ENCODE peak calls at places on chromosomes 7 and 10, in seven cellular contexts. One of them, this sample, is unnamed.
A peak's percentile ranks its signal among the peaks of the same experiment; 100 is the strongest.

GRCh38 chr7:142357953-142358520 is 100.2 kb upstream of the PRSS58 start:
- DNase-seq in neural progenitor cell: peak; percentile 58
- DNase-seq in CD4-positive, CD25-positive, alpha-beta regulatory T cell: no peak
- DNase-seq in heart left ventricle: no peak
- DNase-seq in testis: peak; percentile 58
- DNase-seq in fibroblast of lung: peak; percentile 70
- DNase-seq in PC-9: peak; percentile 71
- DNase-seq in this sample: no peak

GRCh38 chr10:129945941-129946760 is 17.9 kb downstream of the EBF3 start:
- DNase-seq in PC-9: no peak
- DNase-seq in testis: no peak
- DNase-seq in neural progenitor cell: no peak
- DNase-seq in fibroblast of lung: no peak
- DNase-seq in CD4-positive, CD25-positive, alpha-beta regulatory T cell: no peak
- DNase-seq in heart left ventricle: peak; percentile 57
- DNase-seq in this sample: peak; percentile 82

GRCh38 chr7:33986951-33987948 is 81.9 kb downstream of the BMPER start:
- DNase-seq in PC-9: peak; percentile 59
- DNase-seq in CD4-positive, CD25-positive, alpha-beta regulatory T cell: no peak
- DNase-seq in testis: no peak
- DNase-seq in fibroblast of lung: peak; percentile 100
- DNase-seq in heart left ventricle: no peak
- DNase-seq in neural progenitor cell: no peak
- DNase-seq in this sample: no peak

GRCh38 chr7:54788664-54789063 is 29.7 kb upstream of the SEC61G start:
- DNase-seq in fibroblast of lung: peak; percentile 87
- DNase-seq in testis: peak; percentile 26
- DNase-seq in neural progenitor cell: peak; percentile 68
- DNase-seq in CD4-positive, CD25-positive, alpha-beta regulatory T cell: no peak
- DNase-seq in PC-9: peak; percentile 79
- DNase-seq in heart left ventricle: no peak
- DNase-seq in this sample: no peak

GRCh38 chr7:81159402-81159801 is 240.6 kb upstream of the SEMA3C start:
- DNase-seq in heart left ventricle: no peak
- DNase-seq in CD4-positive, CD25-positive, alpha-beta regulatory T cell: no peak
- DNase-seq in testis: no peak
- DNase-seq in neural progenitor cell: no peak
- DNase-seq in fibroblast of lung: peak; percentile 87
- DNase-seq in PC-9: peak; percentile 65
- DNase-seq in this sample: no peak

GRCh38 chr10:124236818-124237217 is 143.4 kb upstream of the CHST15 start:
- DNase-seq in testis: no peak
- DNase-seq in neural progenitor cell: no peak
- DNase-seq in CD4-positive, CD25-positive, alpha-beta regulatory T cell: no peak
- DNase-seq in heart left ventricle: no peak
- DNase-seq in PC-9: no peak
- DNase-seq in fibroblast of lung: peak; percentile 27
- DNase-seq in this sample: no peak

GRCh38 chr7:2641406-2642393 is 9.9 kb downstream of the TTYH3 start:
- DNase-seq in heart left ventricle: peak; percentile 96
- DNase-seq in neural progenitor cell: peak; percentile 94
- DNase-seq in PC-9: peak; percentile 36
- DNase-seq in CD4-positive, CD25-positive, alpha-beta regulatory T cell: no peak
- DNase-seq in testis: peak; percentile 83
- DNase-seq in fibroblast of lung: peak; percentile 99
- DNase-seq in this sample: peak; percentile 95

GRCh38 chr7:155653773-155654172 is 9.3 kb downstream of the RBM33 start:
- DNase-seq in neural progenitor cell: no peak
- DNase-seq in CD4-positive, CD25-positive, alpha-beta regulatory T cell: no peak
- DNase-seq in heart left ventricle: no peak
- DNase-seq in testis: no peak
- DNase-seq in PC-9: no peak
- DNase-seq in fibroblast of lung: peak; percentile 16
- DNase-seq in this sample: no peak

GRCh38 chr7:138784692-138785091 is 13.1 kb upstream of the TMEM213 start:
- DNase-seq in fibroblast of lung: no peak
- DNase-seq in CD4-positive, CD25-positive, alpha-beta regulatory T cell: no peak
- DNase-seq in neural progenitor cell: no peak
- DNase-seq in testis: no peak
- DNase-seq in heart left ventricle: no peak
- DNase-seq in PC-9: no peak
- DNase-seq in this sample: no peak

GRCh38 chr10:89894051-89894450 is 192.7 kb downstream of the KIF20B start:
- DNase-seq in PC-9: no peak
- DNase-seq in heart left ventricle: no peak
- DNase-seq in neural progenitor cell: no peak
- DNase-seq in testis: no peak
- DNase-seq in fibroblast of lung: peak; percentile 63
- DNase-seq in CD4-positive, CD25-positive, alpha-beta regulatory T cell: no peak
- DNase-seq in this sample: no peak

GRCh38 chr10:111522141-111522540 is 445.3 kb downstream of the ADRA2A start:
- DNase-seq in heart left ventricle: no peak
- DNase-seq in neural progenitor cell: no peak
- DNase-seq in CD4-positive, CD25-positive, alpha-beta regulatory T cell: no peak
- DNase-seq in fibroblast of lung: no peak
- DNase-seq in PC-9: no peak
- DNase-seq in testis: no peak
- DNase-seq in this sample: no peak

GRCh38 chr10:129274928-129275474 is 192.0 kb upstream of the MGMT start:
- DNase-seq in fibroblast of lung: no peak
- DNase-seq in PC-9: no peak
- DNase-seq in heart left ventricle: no peak
- DNase-seq in testis: no peak
- DNase-seq in neural progenitor cell: peak; percentile 39
- DNase-seq in CD4-positive, CD25-positive, alpha-beta regulatory T cell: no peak
- DNase-seq in this sample: peak; percentile 43

GRCh38 chr7:5143935-5144903 is 45.8 kb upstream of the WIPI2 start:
- DNase-seq in heart left ventricle: no peak
- DNase-seq in CD4-positive, CD25-positive, alpha-beta regulatory T cell: peak; percentile 62
- DNase-seq in neural progenitor cell: no peak
- DNase-seq in fibroblast of lung: peak; percentile 37
- DNase-seq in testis: no peak
- DNase-seq in PC-9: peak; percentile 21
- DNase-seq in this sample: peak; percentile 16

GRCh38 chr7:3597243-3597642 is 296.2 kb downstream of the SDK1 start:
- DNase-seq in PC-9: no peak
- DNase-seq in fibroblast of lung: no peak
- DNase-seq in testis: no peak
- DNase-seq in heart left ventricle: no peak
- DNase-seq in neural progenitor cell: no peak
- DNase-seq in CD4-positive, CD25-positive, alpha-beta regulatory T cell: no peak
- DNase-seq in this sample: no peak

GRCh38 chr7:27753863-27754262 is 13.9 kb downstream of the TAX1BP1 start:
- DNase-seq in heart left ventricle: no peak
- DNase-seq in neural progenitor cell: no peak
- DNase-seq in fibroblast of lung: no peak
- DNase-seq in testis: no peak
- DNase-seq in PC-9: no peak
- DNase-seq in CD4-positive, CD25-positive, alpha-beta regulatory T cell: no peak
- DNase-seq in this sample: no peak

GRCh38 chr10:44850356-44850934 is 60.7 kb upstream of the TMEM72 start:
- DNase-seq in neural progenitor cell: no peak
- DNase-seq in CD4-positive, CD25-positive, alpha-beta regulatory T cell: no peak
- DNase-seq in PC-9: no peak
- DNase-seq in fibroblast of lung: no peak
- DNase-seq in heart left ventricle: no peak
- DNase-seq in testis: no peak
- DNase-seq in this sample: no peak

GRCh38 chr7:95781967-95782586 is 9.7 kb downstream of the DYNC1I1 start:
- DNase-seq in heart left ventricle: no peak
- DNase-seq in PC-9: no peak
- DNase-seq in fibroblast of lung: no peak
- DNase-seq in CD4-positive, CD25-positive, alpha-beta regulatory T cell: no peak
- DNase-seq in neural progenitor cell: no peak
- DNase-seq in testis: no peak
- DNase-seq in this sample: no peak

GRCh38 chr7:156988605-156989185 is 21.8 kb downstream of the MNX1 start:
- DNase-seq in PC-9: no peak
- DNase-seq in heart left ventricle: no peak
- DNase-seq in testis: no peak
- DNase-seq in fibroblast of lung: no peak
- DNase-seq in neural progenitor cell: no peak
- DNase-seq in CD4-positive, CD25-positive, alpha-beta regulatory T cell: no peak
- DNase-seq in this sample: no peak

GRCh38 chr10:132835848-132836233 is 49.9 kb upstream of the NKX6-2 start:
- DNase-seq in PC-9: no peak
- DNase-seq in CD4-positive, CD25-positive, alpha-beta regulatory T cell: no peak
- DNase-seq in fibroblast of lung: no peak
- DNase-seq in neural progenitor cell: no peak
- DNase-seq in testis: no peak
- DNase-seq in heart left ventricle: no peak
- DNase-seq in this sample: no peak

GRCh38 chr7:98251251-98251843 is 685 bp downstream of the TECPR1 start:
- DNase-seq in heart left ventricle: peak; percentile 57
- DNase-seq in fibroblast of lung: peak; percentile 29
- DNase-seq in PC-9: no peak
- DNase-seq in testis: no peak
- DNase-seq in CD4-positive, CD25-positive, alpha-beta regulatory T cell: peak; percentile 28
- DNase-seq in neural progenitor cell: no peak
- DNase-seq in this sample: peak; percentile 73

GRCh38 chr7:105849122-105849855 is 27.1 kb downstream of the ATXN7L1 start:
- DNase-seq in testis: no peak
- DNase-seq in neural progenitor cell: no peak
- DNase-seq in heart left ventricle: no peak
- DNase-seq in CD4-positive, CD25-positive, alpha-beta regulatory T cell: peak; percentile 9
- DNase-seq in fibroblast of lung: no peak
- DNase-seq in PC-9: peak; percentile 83
- DNase-seq in this sample: no peak

GRCh38 chr7:106282852-106283251 is 1.9 kb downstream of the NAMPT start:
- DNase-seq in fibroblast of lung: no peak
- DNase-seq in heart left ventricle: no peak
- DNase-seq in testis: no peak
- DNase-seq in neural progenitor cell: no peak
- DNase-seq in PC-9: no peak
- DNase-seq in CD4-positive, CD25-positive, alpha-beta regulatory T cell: no peak
- DNase-seq in this sample: no peak

DNA sequence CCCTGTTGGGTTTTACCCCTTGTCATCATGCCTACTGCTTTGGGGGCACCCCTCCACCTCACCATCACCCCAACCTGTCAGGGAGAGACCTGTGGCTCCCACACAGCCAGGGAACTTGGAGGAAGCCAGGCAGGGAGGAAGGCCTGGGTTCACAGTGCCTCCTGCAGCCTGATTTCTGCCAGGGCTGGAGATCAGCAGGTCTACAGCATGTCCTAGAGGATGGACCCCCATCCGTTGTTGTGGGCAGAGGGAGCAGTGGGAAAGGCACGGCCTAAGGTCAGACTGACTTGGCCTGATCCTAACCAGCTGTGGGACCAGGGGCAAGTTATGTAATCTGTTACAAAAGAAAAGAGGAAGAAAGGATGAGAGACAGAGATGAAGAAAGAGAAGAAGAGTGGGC is 28.2 kb downstream of the ZCCHC24 start:
- DNase-seq in CD4-positive, CD25-positive, alpha-beta regulatory T cell: no peak
- DNase-seq in PC-9: no peak
- DNase-seq in heart left ventricle: peak; percentile 24
- DNase-seq in testis: no peak
- DNase-seq in fibroblast of lung: no peak
- DNase-seq in neural progenitor cell: no peak
- DNase-seq in this sample: peak; percentile 20
- H3K4me1 ChIP-seq in CD4-positive, CD25-positive, alpha-beta regulatory T cell: no peaks in the 10 kb centered on the region
- H3K4me1 ChIP-seq in PC-9: no peaks in the 10 kb centered on the region
- H3K4me1 ChIP-seq in heart left ventricle: peaks cover 6% of the 10 kb centered on the region
- H3K4me1 ChIP-seq in testis: peaks cover 22% of the 10 kb centered on the region
- H3K4me1 ChIP-seq in fibroblast of lung: peaks cover 32% of the 10 kb centered on the region
- H3K4me1 ChIP-seq in neural progenitor cell: peaks cover 7% of the 10 kb centered on the region
- H3K4me1 ChIP-seq in this sample: peaks cover 41% of the 10 kb centered on the region

DNA sequence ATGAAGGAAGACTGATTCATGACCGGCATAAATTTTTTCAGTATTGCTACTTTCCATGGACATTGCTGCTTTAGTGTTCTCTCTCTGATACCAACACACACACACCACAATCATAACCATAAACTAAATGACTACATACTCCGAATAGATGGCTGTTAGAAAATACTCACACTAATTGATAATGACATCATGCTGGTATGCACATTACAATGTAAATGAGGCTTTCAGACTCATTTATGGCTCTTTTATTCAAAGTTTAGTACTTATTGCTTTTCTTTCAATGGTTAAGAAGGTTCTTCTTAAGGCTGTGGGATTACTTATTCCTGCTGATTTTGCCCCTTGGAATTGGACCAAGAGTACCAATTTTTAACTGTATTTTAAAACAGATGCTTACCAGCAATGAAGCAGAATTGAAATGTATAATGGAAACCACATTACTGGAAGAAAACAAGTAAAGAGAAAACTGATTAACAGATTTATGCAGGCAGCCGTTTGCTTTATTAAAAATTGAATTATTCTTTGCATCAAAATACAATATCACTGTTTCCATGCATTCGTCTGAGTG is 20.6 kb upstream of the CABCOCO1 start:
- DNase-seq in testis: no peak
- DNase-seq in neural progenitor cell: no peak
- DNase-seq in PC-9: no peak
- DNase-seq in heart left ventricle: no peak
- DNase-seq in CD4-positive, CD25-positive, alpha-beta regulatory T cell: no peak
- DNase-seq in fibroblast of lung: peak; percentile 35
- DNase-seq in this sample: no peak
- H3K9me3 ChIP-seq in testis: no peaks in the 10 kb centered on the region
- H3K9me3 ChIP-seq in neural progenitor cell: no peaks in the 10 kb centered on the region
- H3K9me3 ChIP-seq in PC-9: no peaks in the 10 kb centered on the region
- H3K9me3 ChIP-seq in heart left ventricle: no peaks in the 10 kb centered on the region
- H3K9me3 ChIP-seq in CD4-positive, CD25-positive, alpha-beta regulatory T cell: no peaks in the 10 kb centered on the region
- H3K9me3 ChIP-seq in fibroblast of lung: no peaks in the 10 kb centered on the region
- H3K9me3 ChIP-seq in this sample: no peaks in the 10 kb centered on the region

DNA sequence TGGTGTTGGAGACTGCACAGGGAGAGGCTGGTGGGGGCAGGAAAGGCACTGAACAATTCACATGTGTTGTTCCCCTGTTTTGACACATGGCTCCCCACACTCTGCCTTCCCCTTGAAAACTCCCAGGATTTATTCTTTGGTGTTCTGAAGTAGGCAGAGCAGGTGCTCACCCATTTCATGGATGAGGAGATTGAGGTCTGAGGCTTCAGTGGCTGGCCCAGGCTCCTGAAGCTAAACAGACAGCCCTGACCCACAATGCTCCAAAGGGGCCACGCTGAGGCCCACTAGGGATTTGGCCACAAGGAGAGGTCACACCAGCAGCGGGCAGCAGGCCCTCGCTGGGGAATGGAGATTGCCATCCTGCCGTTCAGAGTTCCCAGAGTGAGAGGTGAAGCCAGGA is 157.6 kb downstream of the SH3PXD2A start:
- DNase-seq in PC-9: no peak
- DNase-seq in neural progenitor cell: no peak
- DNase-seq in testis: no peak
- DNase-seq in CD4-positive, CD25-positive, alpha-beta regulatory T cell: no peak
- DNase-seq in heart left ventricle: no peak
- DNase-seq in fibroblast of lung: no peak
- DNase-seq in this sample: no peak
- H3K4me1 ChIP-seq in PC-9: peaks cover 28% of the 10 kb centered on the region
- H3K4me1 ChIP-seq in neural progenitor cell: peaks cover 20% of the 10 kb centered on the region
- H3K4me1 ChIP-seq in testis: peaks cover 4% of the 10 kb centered on the region
- H3K4me1 ChIP-seq in CD4-positive, CD25-positive, alpha-beta regulatory T cell: peaks cover 32% of the 10 kb centered on the region
- H3K4me1 ChIP-seq in heart left ventricle: no peaks in the 10 kb centered on the region
- H3K4me1 ChIP-seq in fibroblast of lung: peaks cover 19% of the 10 kb centered on the region
- H3K4me1 ChIP-seq in this sample: peaks cover 5% of the 10 kb centered on the region

DNA sequence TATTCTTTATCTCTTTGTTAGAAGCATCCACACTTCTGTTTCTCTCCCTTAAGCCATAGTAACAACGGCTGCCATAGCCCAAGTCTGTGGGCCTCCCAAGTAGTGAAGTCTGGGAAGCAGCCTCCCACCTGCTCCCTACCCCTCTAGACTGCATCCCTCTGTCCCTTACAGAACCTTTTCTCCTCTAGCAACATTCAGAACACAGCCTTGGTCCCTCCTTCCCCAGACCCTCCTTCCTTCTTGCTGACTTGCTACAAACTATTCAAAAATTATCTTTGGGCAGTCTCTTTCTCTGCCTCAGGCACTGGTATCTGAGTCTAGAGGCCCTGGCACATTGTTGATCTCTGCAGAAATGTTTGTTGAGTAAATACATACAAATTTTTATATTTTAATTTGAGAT is 2.3 kb upstream of the NYAP1 start:
- DNase-seq in heart left ventricle: no peak
- DNase-seq in PC-9: no peak
- DNase-seq in fibroblast of lung: no peak
- DNase-seq in CD4-positive, CD25-positive, alpha-beta regulatory T cell: no peak
- DNase-seq in testis: peak; percentile 61
- DNase-seq in neural progenitor cell: no peak
- DNase-seq in this sample: no peak
- H3K9me3 ChIP-seq in heart left ventricle: no peaks in the 10 kb centered on the region
- H3K9me3 ChIP-seq in PC-9: no peaks in the 10 kb centered on the region
- H3K9me3 ChIP-seq in fibroblast of lung: no peaks in the 10 kb centered on the region
- H3K9me3 ChIP-seq in CD4-positive, CD25-positive, alpha-beta regulatory T cell: no peaks in the 10 kb centered on the region
- H3K9me3 ChIP-seq in testis: no peaks in the 10 kb centered on the region
- H3K9me3 ChIP-seq in neural progenitor cell: no peaks in the 10 kb centered on the region
- H3K9me3 ChIP-seq in this sample: no peaks in the 10 kb centered on the region

This sample was measured in right cardiac atrium.